ENCODE peak calls at places on chromosome 19, in nine cellular contexts. I is activated naive CD8-positive, alpha-beta T cell treated with anti-CD3 and anti-CD28 coated beads for 36 hours; A is HS-5; P is NCI-H460; C is amniotic stem cell; Y is NCI-H345; Z is ELR; G is hypothalamus; Q is CD8-positive, alpha-beta memory T cell. X is an unnamed sample.

GRCh38 chr19:35068941-35069634 is 27.6 kb downstream of the HPN start:
- DNase-seq in G (no peak), I (no peak), A (no peak), Y (no peak), C (no peak), Z (no peak), P (no peak), Q (no peak), X (no peak)

GRCh38 chr19:17542793-17543582 is 12.5 kb upstream of the COLGALT1 start:
- DNase-seq in Y (no peak), A (no peak), Q (no peak), Z (no peak), G (no peak), C (no peak), I (no peak), P (no peak), X (no peak)

GRCh38 chr19:5954293-5954692 is 23.6 kb downstream of the RANBP3 start:
- DNase-seq in C (no peak), Z (no peak), A (no peak), Y (no peak), P (no peak), I (no peak), Q (no peak), G (no peak), X (no peak)

GRCh38 chr19:40360020-40360686 is 11.7 kb downstream of the PLD3 start:
- DNase-seq in Q (no peak), Z (no peak), Y (no peak), C (no peak), I (no peak), G (no peak), A (no peak), P (no peak), X (no peak)

GRCh38 chr19:40923934-40924391 is 41.9 kb upstream of the CYP2A7 start:
- DNase-seq in Y (no peak), C (no peak), I (no peak), P (no peak), G (no peak), A (no peak), Q (no peak), Z (no peak), X (no peak)

GRCh38 chr19:51372649-51373504 is at the start of gene NKG7:
- DNase-seq in A (no peak), Y (no peak), Q (peak; percentile 88), P (no peak), I (peak; percentile 89), C (no peak), Z (no peak), G (no peak), X (peak; percentile 38)

GRCh38 chr19:38806371-38806770 is 6.4 kb downstream of the LGALS4 start:
- DNase-seq in A (no peak), G (no peak), Q (no peak), I (no peak), P (no peak), Y (no peak), Z (no peak), C (no peak), X (no peak)

GRCh38 chr19:37218592-37218935 is 550 bp downstream of the ZNF383 start:
- DNase-seq in P (no peak), C (no peak), G (no peak), Q (no peak), A (no peak), Y (no peak), Z (peak; percentile 13), I (peak; percentile 35), X (no peak)

GRCh38 chr19:29680447-29680846 is 15.2 kb downstream of the PLEKHF1 start:
- DNase-seq in Z (peak; percentile 17), C (no peak), P (no peak), G (no peak), I (peak; percentile 83), A (no peak), Q (peak; percentile 90), Y (no peak), X (peak; percentile 73)

GRCh38 chr19:10086904-10087256 is 763 bp downstream of the SHFL start:
- DNase-seq in C (no peak), P (no peak), G (no peak), Q (no peak), Z (no peak), I (peak; percentile 61), Y (no peak), A (no peak), X (peak; percentile 30)

GRCh38 chr19:35986664-35987570 is 8.1 kb upstream of the SDHAF1 start:
- DNase-seq in I (peak; percentile 28), A (no peak), C (no peak), G (no peak), Y (peak; percentile 76), Z (no peak), Q (no peak), P (no peak), X (no peak)

GRCh38 chr19:6632002-6632621 is 37.8 kb downstream of the TNFSF14 start:
- DNase-seq in C (peak; percentile 46), G (peak; percentile 14), Y (peak; percentile 70), P (peak; percentile 75), Q (peak; percentile 74), I (peak; percentile 73), A (no peak), Z (peak; percentile 83), X (peak; percentile 73)

GRCh38 chr19:41241859-41242258 is 22.3 kb upstream of the HNRNPUL1 start:
- DNase-seq in I (no peak), P (no peak), C (no peak), Q (no peak), G (no peak), Y (no peak), Z (no peak), A (no peak), X (no peak)

GRCh38 chr19:44653977-44654784 is 10.5 kb downstream of the PVR start:
- DNase-seq in I (peak; percentile 77), Z (peak; percentile 34), C (no peak), G (peak; percentile 23), Y (no peak), P (peak; percentile 64), Q (peak; percentile 38), A (no peak), X (peak; percentile 69)

GRCh38 chr19:10227215-10227971 is 3.7 kb downstream of the S1PR2 start:
- DNase-seq in P (no peak), Y (no peak), Q (no peak), C (no peak), G (peak; percentile 89), Z (no peak), I (no peak), A (no peak), X (no peak)

GRCh38 chr19:16739546-16739945 is 19.9 kb downstream of the NWD1 start:
- DNase-seq in C (no peak), Q (no peak), Z (peak; percentile 8), A (no peak), I (no peak), Y (no peak), P (no peak), G (no peak), X (no peak)

GRCh38 chr19:19474950-19475781 is 40.2 kb downstream of the TSSK6 start:
- DNase-seq in C (no peak), A (no peak), I (no peak), Q (no peak), Y (no peak), Z (no peak), G (no peak), P (no peak), X (no peak)

GRCh38 chr19:7328647-7329046 is 20.1 kb upstream of the ARHGEF18 start:
- DNase-seq in G (no peak), Q (no peak), P (no peak), C (no peak), I (no peak), Z (no peak), Y (no peak), A (no peak), X (no peak)

GRCh38 chr19:3458229-3458555 is 22.1 kb downstream of the SMIM24 start:
- DNase-seq in C (no peak), A (no peak), I (no peak), Z (no peak), Y (no peak), Q (no peak), G (no peak), P (no peak), X (no peak)

GRCh38 chr19:6744381-6745288 is 5.2 kb downstream of the TRIP10 start:
- DNase-seq in P (peak; percentile 74), I (no peak), Y (peak; percentile 58), Z (peak; percentile 94), A (no peak), C (peak; percentile 62), Q (no peak), G (peak; percentile 36), X (no peak)

GRCh38 chr19:33245948-33246728 is 20.5 kb upstream of the SLC7A10 start:
- DNase-seq in A (no peak), I (no peak), C (no peak), P (no peak), G (no peak), Y (no peak), Z (peak; percentile 19), Q (no peak), X (no peak)

GRCh38 chr19:55254625-55254977 is 4.2 kb downstream of the PPP6R1 start:
- DNase-seq in I (no peak), G (no peak), A (no peak), Z (no peak), Q (no peak), P (no peak), Y (no peak), C (no peak), X (no peak)

GRCh38 chr19:33638167-33639033 is 16.6 kb downstream of the CHST8 start:
- DNase-seq in I (no peak), Z (no peak), Q (no peak), Y (peak; percentile 51), C (no peak), G (no peak), P (no peak), A (no peak), X (no peak)

GRCh38 chr19:58450836-58451357 is 525 bp upstream of the ZNF324B start:
- DNase-seq in Z (no peak), A (no peak), P (no peak), G (no peak), Q (no peak), C (no peak), Y (no peak), I (no peak), X (no peak)

GRCh38 chr19:27964165-27964564 is 1248.8 kb downstream of the UQCRFS1 start:
- DNase-seq in Z (no peak), C (no peak), P (no peak), A (no peak), G (no peak), Y (no peak), I (no peak), Q (no peak), X (no peak)

GRCh38 chr19:58217069-58217481 is 11.6 kb upstream of the ZNF544 start:
- DNase-seq in I (no peak), C (no peak), Y (no peak), Z (no peak), P (no peak), Q (no peak), A (no peak), G (no peak), X (no peak)

GRCh38 chr19:32373614-32374295 is 28.3 kb downstream of the ZNF507 start:
- DNase-seq in Z (peak; percentile 98), P (peak; percentile 90), I (no peak), C (peak; percentile 96), A (peak; percentile 99), Q (no peak), G (no peak), Y (peak; percentile 93), X (no peak)

GRCh38 chr19:54458648-54459281 is 4.8 kb downstream of the LENG9 start:
- DNase-seq in Y (no peak), C (no peak), P (no peak), Z (no peak), A (no peak), G (no peak), I (no peak), Q (no peak), X (no peak)

X was measured in activated CD4-positive, alpha-beta T cell treated with anti-CD3 and anti-CD28 coated beads, Interleukin-2, amount 50 U/mL, for 1 hour.